ENCODE peak calls at places on chromosomes 12 and 14, in seven cellular contexts. P, V, H, C, N, O and W are unnamed samples.

GRCh38 chr12:115132145-115132544 is 448.2 kb upstream of the TBX3 start:
- DNase-seq in P (no peak), V (no peak), H (no peak), C (no peak), N (no peak), O (no peak), W (no peak)

GRCh38 chr12:6852651-6853354 is 853 bp downstream of the USP5 start:
- DNase-seq in P (peak; percentile 37), V (peak; percentile 21), H (no peak), C (peak; percentile 64), N (peak; percentile 63), O (no peak), W (no peak)

GRCh38 chr12:98503343-98503592 is 12.1 kb upstream of the TMPO start:
- DNase-seq in P (peak; percentile 94), V (peak; percentile 83), H (peak; percentile 97), C (peak; percentile 90), N (peak; percentile 90), O (peak; percentile 83), W (peak; percentile 85)

GRCh38 chr12:129615001-129615400 is 288.8 kb downstream of the TMEM132D start:
- DNase-seq in P (no peak), V (no peak), H (no peak), C (no peak), N (no peak), O (no peak), W (no peak)

GRCh38 chr14:37587881-37588666 is 7.0 kb downstream of the FOXA1 start:
- DNase-seq in P (no peak), V (no peak), H (no peak), C (no peak), N (no peak), O (no peak), W (no peak)

GRCh38 chr14:69093551-69094421 is 59.1 kb downstream of the DCAF5 start:
- DNase-seq in P (peak; percentile 84), V (no peak), H (no peak), C (no peak), N (no peak), O (no peak), W (no peak)

GRCh38 chr12:56104815-56105476 is 587 bp downstream of the PA2G4 start:
- DNase-seq in P (no peak), V (no peak), H (no peak), C (no peak), N (peak; percentile 19), O (peak; percentile 21), W (no peak)

GRCh38 chr12:92378682-92379479 is 233.2 kb upstream of the BTG1 start:
- DNase-seq in P (no peak), V (no peak), H (no peak), C (no peak), N (no peak), O (no peak), W (no peak)

GRCh38 chr14:52829527-52829926 is 38.1 kb upstream of the GNPNAT1 start:
- DNase-seq in P (no peak), V (no peak), H (no peak), C (no peak), N (no peak), O (no peak), W (no peak)

GRCh38 chr12:111775205-111776193 is 8.8 kb downstream of the ALDH2 start:
- DNase-seq in P (peak; percentile 74), V (no peak), H (no peak), C (no peak), N (no peak), O (peak; percentile 72), W (peak; percentile 83)

GRCh38 chr12:1170411-1170810 is 179.4 kb downstream of the ERC1 start:
- DNase-seq in P (no peak), V (no peak), H (no peak), C (no peak), N (no peak), O (no peak), W (no peak)

GRCh38 chr14:61247935-61248334 is 33.2 kb downstream of the TMEM30B start:
- DNase-seq in P (no peak), V (no peak), H (no peak), C (no peak), N (no peak), O (no peak), W (no peak)

GRCh38 chr14:75339059-75339458 is 60.4 kb downstream of the FOS start:
- DNase-seq in P (no peak), V (no peak), H (no peak), C (no peak), N (no peak), O (no peak), W (no peak)

GRCh38 chr12:109779382-109779781 is 53.8 kb downstream of the TRPV4 start:
- DNase-seq in P (no peak), V (no peak), H (no peak), C (no peak), N (no peak), O (peak; percentile 1), W (no peak)

GRCh38 chr12:123479442-123480180 is 21.7 kb downstream of the SNRNP35 start:
- DNase-seq in P (peak; percentile 96), V (no peak), H (no peak), C (no peak), N (no peak), O (peak; percentile 40), W (no peak)

GRCh38 chr12:14402697-14403096 is 37.2 kb downstream of the ATF7IP start:
- DNase-seq in P (no peak), V (no peak), H (no peak), C (no peak), N (no peak), O (no peak), W (no peak)

GRCh38 chr12:132550014-132550802 is 60.2 kb downstream of the LRCOL1 start:
- DNase-seq in P (no peak), V (no peak), H (peak; percentile 52), C (no peak), N (no peak), O (no peak), W (no peak)

GRCh38 chr12:28506271-28506670 is 316.0 kb downstream of the CCDC91 start:
- DNase-seq in P (no peak), V (no peak), H (no peak), C (no peak), N (no peak), O (no peak), W (no peak)

GRCh38 chr14:103155013-103155412 is 31.8 kb downstream of the TNFAIP2 start:
- DNase-seq in P (peak; percentile 52), V (no peak), H (no peak), C (no peak), N (no peak), O (peak; percentile 86), W (no peak)

GRCh38 chr14:88422919-88423318 is 37.5 kb downstream of the SPATA7 start:
- DNase-seq in P (peak; percentile 3), V (no peak), H (no peak), C (no peak), N (no peak), O (no peak), W (no peak)

GRCh38 chr14:39033371-39033770 is 69.7 kb downstream of the SEC23A start:
- DNase-seq in P (no peak), V (no peak), H (peak; percentile 41), C (no peak), N (no peak), O (no peak), W (no peak)

GRCh38 chr12:118356809-118357326 is 15.8 kb downstream of the TAOK3 start:
- DNase-seq in P (peak; percentile 67), V (no peak), H (no peak), C (no peak), N (no peak), O (no peak), W (no peak)

GRCh38 chr12:49980501-49981158 is 7.9 kb downstream of the AQP6 start:
- DNase-seq in P (no peak), V (no peak), H (no peak), C (no peak), N (no peak), O (no peak), W (no peak)